ENCODE peak calls at places on chromosomes 5 and 9, in eight cellular contexts. One of them, this sample, is unnamed.

GRCh38 chr5:54517512-54518145 is at the start of gene SNX18:
- DNase-seq in NCI-H1105 treated with DMSO at 0.1 percent for 48 hours: peak; percentile 72
- DNase-seq in stimulated activated CD8-positive, alpha-beta memory T cell treated with anti-CD3 and anti-CD28 coated beads, Interleukin-4, amount 100 ng/mL, for 48 hours: peak; percentile 89
- DNase-seq in tibial nerve: peak; percentile 79
- DNase-seq in HuH-7.5: peak; percentile 69
- DNase-seq in ACHN: peak; percentile 88
- DNase-seq in stimulated activated CD4-positive, alpha-beta T cell treated with anti-CD3 and anti-CD28 coated beads, Interleukin-15, amount 100 ng/mL, for 24 hours: peak; percentile 92
- DNase-seq in ovary: peak; percentile 94
- DNase-seq in this sample: peak; percentile 82

GRCh38 chr5:120818128-120818527 is 354.0 kb downstream of the PRR16 start:
- DNase-seq in NCI-H1105 treated with DMSO at 0.1 percent for 48 hours: no peak
- DNase-seq in stimulated activated CD8-positive, alpha-beta memory T cell treated with anti-CD3 and anti-CD28 coated beads, Interleukin-4, amount 100 ng/mL, for 48 hours: no peak
- DNase-seq in tibial nerve: no peak
- DNase-seq in HuH-7.5: no peak
- DNase-seq in ACHN: no peak
- DNase-seq in stimulated activated CD4-positive, alpha-beta T cell treated with anti-CD3 and anti-CD28 coated beads, Interleukin-15, amount 100 ng/mL, for 24 hours: no peak
- DNase-seq in ovary: no peak
- DNase-seq in this sample: no peak

GRCh38 chr5:163248856-163249255 is 188.5 kb upstream of the CCNG1 start:
- DNase-seq in NCI-H1105 treated with DMSO at 0.1 percent for 48 hours: no peak
- DNase-seq in stimulated activated CD8-positive, alpha-beta memory T cell treated with anti-CD3 and anti-CD28 coated beads, Interleukin-4, amount 100 ng/mL, for 48 hours: no peak
- DNase-seq in tibial nerve: no peak
- DNase-seq in HuH-7.5: no peak
- DNase-seq in ACHN: no peak
- DNase-seq in stimulated activated CD4-positive, alpha-beta T cell treated with anti-CD3 and anti-CD28 coated beads, Interleukin-15, amount 100 ng/mL, for 24 hours: no peak
- DNase-seq in ovary: no peak
- DNase-seq in this sample: no peak

GRCh38 chr9:73847536-73847935 is 649.6 kb upstream of the RORB start:
- DNase-seq in NCI-H1105 treated with DMSO at 0.1 percent for 48 hours: no peak
- DNase-seq in stimulated activated CD8-positive, alpha-beta memory T cell treated with anti-CD3 and anti-CD28 coated beads, Interleukin-4, amount 100 ng/mL, for 48 hours: no peak
- DNase-seq in tibial nerve: no peak
- DNase-seq in HuH-7.5: no peak
- DNase-seq in ACHN: no peak
- DNase-seq in stimulated activated CD4-positive, alpha-beta T cell treated with anti-CD3 and anti-CD28 coated beads, Interleukin-15, amount 100 ng/mL, for 24 hours: no peak
- DNase-seq in ovary: no peak
- DNase-seq in this sample: no peak

GRCh38 chr9:13688990-13689600 is 409.6 kb upstream of the MPDZ start:
- DNase-seq in NCI-H1105 treated with DMSO at 0.1 percent for 48 hours: peak; percentile 10
- DNase-seq in stimulated activated CD8-positive, alpha-beta memory T cell treated with anti-CD3 and anti-CD28 coated beads, Interleukin-4, amount 100 ng/mL, for 48 hours: no peak
- DNase-seq in tibial nerve: no peak
- DNase-seq in HuH-7.5: no peak
- DNase-seq in ACHN: peak; percentile 36
- DNase-seq in stimulated activated CD4-positive, alpha-beta T cell treated with anti-CD3 and anti-CD28 coated beads, Interleukin-15, amount 100 ng/mL, for 24 hours: no peak
- DNase-seq in ovary: no peak
- DNase-seq in this sample: no peak

GRCh38 chr5:56951131-56951945 is 585 bp downstream of the MIER3 start:
- DNase-seq in NCI-H1105 treated with DMSO at 0.1 percent for 48 hours: peak; percentile 6
- DNase-seq in stimulated activated CD8-positive, alpha-beta memory T cell treated with anti-CD3 and anti-CD28 coated beads, Interleukin-4, amount 100 ng/mL, for 48 hours: peak; percentile 42
- DNase-seq in tibial nerve: no peak
- DNase-seq in HuH-7.5: peak; percentile 22
- DNase-seq in ACHN: peak; percentile 6
- DNase-seq in stimulated activated CD4-positive, alpha-beta T cell treated with anti-CD3 and anti-CD28 coated beads, Interleukin-15, amount 100 ng/mL, for 24 hours: peak; percentile 40
- DNase-seq in ovary: peak; percentile 62
- DNase-seq in this sample: peak; percentile 9

GRCh38 chr9:91405343-91406077 is 18.1 kb downstream of the NFIL3 start:
- DNase-seq in NCI-H1105 treated with DMSO at 0.1 percent for 48 hours: no peak
- DNase-seq in stimulated activated CD8-positive, alpha-beta memory T cell treated with anti-CD3 and anti-CD28 coated beads, Interleukin-4, amount 100 ng/mL, for 48 hours: no peak
- DNase-seq in tibial nerve: no peak
- DNase-seq in HuH-7.5: no peak
- DNase-seq in ACHN: no peak
- DNase-seq in stimulated activated CD4-positive, alpha-beta T cell treated with anti-CD3 and anti-CD28 coated beads, Interleukin-15, amount 100 ng/mL, for 24 hours: no peak
- DNase-seq in ovary: no peak
- DNase-seq in this sample: no peak

GRCh38 chr5:67318746-67319145 is 122.1 kb upstream of the CD180 start:
- DNase-seq in NCI-H1105 treated with DMSO at 0.1 percent for 48 hours: no peak
- DNase-seq in stimulated activated CD8-positive, alpha-beta memory T cell treated with anti-CD3 and anti-CD28 coated beads, Interleukin-4, amount 100 ng/mL, for 48 hours: no peak
- DNase-seq in tibial nerve: no peak
- DNase-seq in HuH-7.5: no peak
- DNase-seq in ACHN: no peak
- DNase-seq in stimulated activated CD4-positive, alpha-beta T cell treated with anti-CD3 and anti-CD28 coated beads, Interleukin-15, amount 100 ng/mL, for 24 hours: no peak
- DNase-seq in ovary: no peak
- DNase-seq in this sample: no peak

GRCh38 chr5:35247645-35248034 is 17.4 kb upstream of the PRLR start:
- DNase-seq in NCI-H1105 treated with DMSO at 0.1 percent for 48 hours: no peak
- DNase-seq in stimulated activated CD8-positive, alpha-beta memory T cell treated with anti-CD3 and anti-CD28 coated beads, Interleukin-4, amount 100 ng/mL, for 48 hours: no peak
- DNase-seq in tibial nerve: no peak
- DNase-seq in HuH-7.5: no peak
- DNase-seq in ACHN: no peak
- DNase-seq in stimulated activated CD4-positive, alpha-beta T cell treated with anti-CD3 and anti-CD28 coated beads, Interleukin-15, amount 100 ng/mL, for 24 hours: no peak
- DNase-seq in ovary: no peak
- DNase-seq in this sample: peak; percentile 12

GRCh38 chr5:132877938-132878337 is 4.5 kb downstream of the LEAP2 start:
- DNase-seq in NCI-H1105 treated with DMSO at 0.1 percent for 48 hours: peak; percentile 64
- DNase-seq in stimulated activated CD8-positive, alpha-beta memory T cell treated with anti-CD3 and anti-CD28 coated beads, Interleukin-4, amount 100 ng/mL, for 48 hours: no peak
- DNase-seq in tibial nerve: no peak
- DNase-seq in HuH-7.5: no peak
- DNase-seq in ACHN: no peak
- DNase-seq in stimulated activated CD4-positive, alpha-beta T cell treated with anti-CD3 and anti-CD28 coated beads, Interleukin-15, amount 100 ng/mL, for 24 hours: no peak
- DNase-seq in ovary: no peak
- DNase-seq in this sample: no peak

GRCh38 chr9:132663120-132663519 is 6.7 kb downstream of the DDX31 start:
- DNase-seq in NCI-H1105 treated with DMSO at 0.1 percent for 48 hours: no peak
- DNase-seq in stimulated activated CD8-positive, alpha-beta memory T cell treated with anti-CD3 and anti-CD28 coated beads, Interleukin-4, amount 100 ng/mL, for 48 hours: no peak
- DNase-seq in tibial nerve: no peak
- DNase-seq in HuH-7.5: no peak
- DNase-seq in ACHN: no peak
- DNase-seq in stimulated activated CD4-positive, alpha-beta T cell treated with anti-CD3 and anti-CD28 coated beads, Interleukin-15, amount 100 ng/mL, for 24 hours: no peak
- DNase-seq in ovary: no peak
- DNase-seq in this sample: no peak

GRCh38 chr9:79661926-79662552 is 90.3 kb downstream of the TLE4 start:
- DNase-seq in NCI-H1105 treated with DMSO at 0.1 percent for 48 hours: no peak
- DNase-seq in stimulated activated CD8-positive, alpha-beta memory T cell treated with anti-CD3 and anti-CD28 coated beads, Interleukin-4, amount 100 ng/mL, for 48 hours: no peak
- DNase-seq in tibial nerve: no peak
- DNase-seq in HuH-7.5: no peak
- DNase-seq in ACHN: no peak
- DNase-seq in stimulated activated CD4-positive, alpha-beta T cell treated with anti-CD3 and anti-CD28 coated beads, Interleukin-15, amount 100 ng/mL, for 24 hours: no peak
- DNase-seq in ovary: no peak
- DNase-seq in this sample: no peak

GRCh38 chr9:108565651-108566378 is 290.0 kb downstream of the ACTL7B start:
- DNase-seq in NCI-H1105 treated with DMSO at 0.1 percent for 48 hours: peak; percentile 84
- DNase-seq in stimulated activated CD8-positive, alpha-beta memory T cell treated with anti-CD3 and anti-CD28 coated beads, Interleukin-4, amount 100 ng/mL, for 48 hours: peak; percentile 25
- DNase-seq in tibial nerve: peak; percentile 30
- DNase-seq in HuH-7.5: peak; percentile 44
- DNase-seq in ACHN: peak; percentile 77
- DNase-seq in stimulated activated CD4-positive, alpha-beta T cell treated with anti-CD3 and anti-CD28 coated beads, Interleukin-15, amount 100 ng/mL, for 24 hours: peak; percentile 20
- DNase-seq in ovary: peak; percentile 43
- DNase-seq in this sample: peak; percentile 35

GRCh38 chr9:116632990-116633441 is 54.1 kb upstream of the TRIM32 start:
- DNase-seq in NCI-H1105 treated with DMSO at 0.1 percent for 48 hours: no peak
- DNase-seq in stimulated activated CD8-positive, alpha-beta memory T cell treated with anti-CD3 and anti-CD28 coated beads, Interleukin-4, amount 100 ng/mL, for 48 hours: no peak
- DNase-seq in tibial nerve: no peak
- DNase-seq in HuH-7.5: no peak
- DNase-seq in ACHN: no peak
- DNase-seq in stimulated activated CD4-positive, alpha-beta T cell treated with anti-CD3 and anti-CD28 coated beads, Interleukin-15, amount 100 ng/mL, for 24 hours: no peak
- DNase-seq in ovary: no peak
- DNase-seq in this sample: no peak

GRCh38 chr9:87662808-87663528 is 63.0 kb upstream of the CTSL start:
- DNase-seq in NCI-H1105 treated with DMSO at 0.1 percent for 48 hours: peak; percentile 46
- DNase-seq in stimulated activated CD8-positive, alpha-beta memory T cell treated with anti-CD3 and anti-CD28 coated beads, Interleukin-4, amount 100 ng/mL, for 48 hours: peak; percentile 91
- DNase-seq in tibial nerve: peak; percentile 68
- DNase-seq in HuH-7.5: peak; percentile 87
- DNase-seq in ACHN: peak; percentile 80
- DNase-seq in stimulated activated CD4-positive, alpha-beta T cell treated with anti-CD3 and anti-CD28 coated beads, Interleukin-15, amount 100 ng/mL, for 24 hours: peak; percentile 81
- DNase-seq in ovary: peak; percentile 84
- DNase-seq in this sample: peak; percentile 69

GRCh38 chr5:171724771-171725609 is 60.6 kb upstream of the SMIM23 start:
- DNase-seq in NCI-H1105 treated with DMSO at 0.1 percent for 48 hours: no peak
- DNase-seq in stimulated activated CD8-positive, alpha-beta memory T cell treated with anti-CD3 and anti-CD28 coated beads, Interleukin-4, amount 100 ng/mL, for 48 hours: no peak
- DNase-seq in tibial nerve: no peak
- DNase-seq in HuH-7.5: no peak
- DNase-seq in ACHN: no peak
- DNase-seq in stimulated activated CD4-positive, alpha-beta T cell treated with anti-CD3 and anti-CD28 coated beads, Interleukin-15, amount 100 ng/mL, for 24 hours: no peak
- DNase-seq in ovary: no peak
- DNase-seq in this sample: no peak

GRCh38 chr5:26893078-26893477 is 145.3 kb downstream of the CDH9 start:
- DNase-seq in NCI-H1105 treated with DMSO at 0.1 percent for 48 hours: no peak
- DNase-seq in stimulated activated CD8-positive, alpha-beta memory T cell treated with anti-CD3 and anti-CD28 coated beads, Interleukin-4, amount 100 ng/mL, for 48 hours: no peak
- DNase-seq in tibial nerve: no peak
- DNase-seq in HuH-7.5: no peak
- DNase-seq in ACHN: no peak
- DNase-seq in stimulated activated CD4-positive, alpha-beta T cell treated with anti-CD3 and anti-CD28 coated beads, Interleukin-15, amount 100 ng/mL, for 24 hours: no peak
- DNase-seq in ovary: no peak
- DNase-seq in this sample: no peak

GRCh38 chr5:72607381-72607780 is 100.2 kb upstream of the ZNF366 start:
- DNase-seq in NCI-H1105 treated with DMSO at 0.1 percent for 48 hours: no peak
- DNase-seq in stimulated activated CD8-positive, alpha-beta memory T cell treated with anti-CD3 and anti-CD28 coated beads, Interleukin-4, amount 100 ng/mL, for 48 hours: no peak
- DNase-seq in tibial nerve: no peak
- DNase-seq in HuH-7.5: no peak
- DNase-seq in ACHN: no peak
- DNase-seq in stimulated activated CD4-positive, alpha-beta T cell treated with anti-CD3 and anti-CD28 coated beads, Interleukin-15, amount 100 ng/mL, for 24 hours: no peak
- DNase-seq in ovary: no peak
- DNase-seq in this sample: no peak

GRCh38 chr9:91187965-91188344 is 173.8 kb downstream of the AUH start:
- DNase-seq in NCI-H1105 treated with DMSO at 0.1 percent for 48 hours: no peak
- DNase-seq in stimulated activated CD8-positive, alpha-beta memory T cell treated with anti-CD3 and anti-CD28 coated beads, Interleukin-4, amount 100 ng/mL, for 48 hours: no peak
- DNase-seq in tibial nerve: no peak
- DNase-seq in HuH-7.5: no peak
- DNase-seq in ACHN: no peak
- DNase-seq in stimulated activated CD4-positive, alpha-beta T cell treated with anti-CD3 and anti-CD28 coated beads, Interleukin-15, amount 100 ng/mL, for 24 hours: no peak
- DNase-seq in ovary: no peak
- DNase-seq in this sample: no peak

GRCh38 chr5:158463971-158464370 is 605.0 kb upstream of the CLINT1 start:
- DNase-seq in NCI-H1105 treated with DMSO at 0.1 percent for 48 hours: no peak
- DNase-seq in stimulated activated CD8-positive, alpha-beta memory T cell treated with anti-CD3 and anti-CD28 coated beads, Interleukin-4, amount 100 ng/mL, for 48 hours: peak; percentile 25
- DNase-seq in tibial nerve: peak; percentile 55
- DNase-seq in HuH-7.5: no peak
- DNase-seq in ACHN: no peak
- DNase-seq in stimulated activated CD4-positive, alpha-beta T cell treated with anti-CD3 and anti-CD28 coated beads, Interleukin-15, amount 100 ng/mL, for 24 hours: peak; percentile 47
- DNase-seq in ovary: no peak
- DNase-seq in this sample: no peak

GRCh38 chr5:149887622-149888183 is 56.9 kb downstream of the PDE6A start:
- DNase-seq in NCI-H1105 treated with DMSO at 0.1 percent for 48 hours: no peak
- DNase-seq in stimulated activated CD8-positive, alpha-beta memory T cell treated with anti-CD3 and anti-CD28 coated beads, Interleukin-4, amount 100 ng/mL, for 48 hours: no peak
- DNase-seq in tibial nerve: no peak
- DNase-seq in HuH-7.5: no peak
- DNase-seq in ACHN: peak; percentile 88
- DNase-seq in stimulated activated CD4-positive, alpha-beta T cell treated with anti-CD3 and anti-CD28 coated beads, Interleukin-15, amount 100 ng/mL, for 24 hours: no peak
- DNase-seq in ovary: peak; percentile 43
- DNase-seq in this sample: no peak

GRCh38 chr5:150035139-150035893 is 34.8 kb downstream of the HMGXB3 start:
- DNase-seq in NCI-H1105 treated with DMSO at 0.1 percent for 48 hours: no peak
- DNase-seq in stimulated activated CD8-positive, alpha-beta memory T cell treated with anti-CD3 and anti-CD28 coated beads, Interleukin-4, amount 100 ng/mL, for 48 hours: no peak
- DNase-seq in tibial nerve: no peak
- DNase-seq in HuH-7.5: no peak
- DNase-seq in ACHN: no peak
- DNase-seq in stimulated activated CD4-positive, alpha-beta T cell treated with anti-CD3 and anti-CD28 coated beads, Interleukin-15, amount 100 ng/mL, for 24 hours: no peak
- DNase-seq in ovary: no peak
- DNase-seq in this sample: no peak

GRCh38 chr9:17137576-17137975 is 2.7 kb downstream of the CNTLN start:
- DNase-seq in NCI-H1105 treated with DMSO at 0.1 percent for 48 hours: no peak
- DNase-seq in stimulated activated CD8-positive, alpha-beta memory T cell treated with anti-CD3 and anti-CD28 coated beads, Interleukin-4, amount 100 ng/mL, for 48 hours: no peak
- DNase-seq in tibial nerve: no peak
- DNase-seq in HuH-7.5: no peak
- DNase-seq in ACHN: no peak
- DNase-seq in stimulated activated CD4-positive, alpha-beta T cell treated with anti-CD3 and anti-CD28 coated beads, Interleukin-15, amount 100 ng/mL, for 24 hours: no peak
- DNase-seq in ovary: no peak
- DNase-seq in this sample: no peak

GRCh38 chr5:140546851-140547507 is 483 bp upstream of the EIF4EBP3 start:
- DNase-seq in NCI-H1105 treated with DMSO at 0.1 percent for 48 hours: no peak
- DNase-seq in stimulated activated CD8-positive, alpha-beta memory T cell treated with anti-CD3 and anti-CD28 coated beads, Interleukin-4, amount 100 ng/mL, for 48 hours: no peak
- DNase-seq in tibial nerve: no peak
- DNase-seq in HuH-7.5: no peak
- DNase-seq in ACHN: no peak
- DNase-seq in stimulated activated CD4-positive, alpha-beta T cell treated with anti-CD3 and anti-CD28 coated beads, Interleukin-15, amount 100 ng/mL, for 24 hours: no peak
- DNase-seq in ovary: peak; percentile 50
- DNase-seq in this sample: no peak

GRCh38 chr5:43997647-43998251 is 391.5 kb downstream of the FGF10 start:
- DNase-seq in NCI-H1105 treated with DMSO at 0.1 percent for 48 hours: no peak
- DNase-seq in stimulated activated CD8-positive, alpha-beta memory T cell treated with anti-CD3 and anti-CD28 coated beads, Interleukin-4, amount 100 ng/mL, for 48 hours: no peak
- DNase-seq in tibial nerve: no peak
- DNase-seq in HuH-7.5: peak; percentile 52
- DNase-seq in ACHN: no peak
- DNase-seq in stimulated activated CD4-positive, alpha-beta T cell treated with anti-CD3 and anti-CD28 coated beads, Interleukin-15, amount 100 ng/mL, for 24 hours: no peak
- DNase-seq in ovary: no peak
- DNase-seq in this sample: peak; percentile 14

GRCh38 chr9:137762414-137763061 is 115.0 kb upstream of the CACNA1B start:
- DNase-seq in NCI-H1105 treated with DMSO at 0.1 percent for 48 hours: no peak
- DNase-seq in stimulated activated CD8-positive, alpha-beta memory T cell treated with anti-CD3 and anti-CD28 coated beads, Interleukin-4, amount 100 ng/mL, for 48 hours: no peak
- DNase-seq in tibial nerve: no peak
- DNase-seq in HuH-7.5: no peak
- DNase-seq in ACHN: no peak
- DNase-seq in stimulated activated CD4-positive, alpha-beta T cell treated with anti-CD3 and anti-CD28 coated beads, Interleukin-15, amount 100 ng/mL, for 24 hours: no peak
- DNase-seq in ovary: no peak
- DNase-seq in this sample: no peak

GRCh38 chr5:14707811-14708210 is 43.3 kb downstream of the OTULIN start:
- DNase-seq in NCI-H1105 treated with DMSO at 0.1 percent for 48 hours: no peak
- DNase-seq in stimulated activated CD8-positive, alpha-beta memory T cell treated with anti-CD3 and anti-CD28 coated beads, Interleukin-4, amount 100 ng/mL, for 48 hours: no peak
- DNase-seq in tibial nerve: no peak
- DNase-seq in HuH-7.5: no peak
- DNase-seq in ACHN: no peak
- DNase-seq in stimulated activated CD4-positive, alpha-beta T cell treated with anti-CD3 and anti-CD28 coated beads, Interleukin-15, amount 100 ng/mL, for 24 hours: no peak
- DNase-seq in ovary: no peak
- DNase-seq in this sample: no peak

GRCh38 chr9:133702798-133703570 is 35.2 kb downstream of the SARDH start:
- DNase-seq in NCI-H1105 treated with DMSO at 0.1 percent for 48 hours: peak; percentile 60
- DNase-seq in stimulated activated CD8-positive, alpha-beta memory T cell treated with anti-CD3 and anti-CD28 coated beads, Interleukin-4, amount 100 ng/mL, for 48 hours: peak; percentile 42
- DNase-seq in tibial nerve: no peak
- DNase-seq in HuH-7.5: no peak
- DNase-seq in ACHN: no peak
- DNase-seq in stimulated activated CD4-positive, alpha-beta T cell treated with anti-CD3 and anti-CD28 coated beads, Interleukin-15, amount 100 ng/mL, for 24 hours: no peak
- DNase-seq in ovary: peak; percentile 58
- DNase-seq in this sample: no peak

GRCh38 chr5:91018185-91018584 is 364.9 kb downstream of the ARRDC3 start:
- DNase-seq in NCI-H1105 treated with DMSO at 0.1 percent for 48 hours: no peak
- DNase-seq in stimulated activated CD8-positive, alpha-beta memory T cell treated with anti-CD3 and anti-CD28 coated beads, Interleukin-4, amount 100 ng/mL, for 48 hours: no peak
- DNase-seq in tibial nerve: no peak
- DNase-seq in HuH-7.5: no peak
- DNase-seq in ACHN: no peak
- DNase-seq in stimulated activated CD4-positive, alpha-beta T cell treated with anti-CD3 and anti-CD28 coated beads, Interleukin-15, amount 100 ng/mL, for 24 hours: no peak
- DNase-seq in ovary: no peak
- DNase-seq in this sample: no peak

GRCh38 chr9:126853667-126854066 is 6.8 kb upstream of the ZBTB34 start:
- DNase-seq in NCI-H1105 treated with DMSO at 0.1 percent for 48 hours: no peak
- DNase-seq in stimulated activated CD8-positive, alpha-beta memory T cell treated with anti-CD3 and anti-CD28 coated beads, Interleukin-4, amount 100 ng/mL, for 48 hours: no peak
- DNase-seq in tibial nerve: no peak
- DNase-seq in HuH-7.5: no peak
- DNase-seq in ACHN: no peak
- DNase-seq in stimulated activated CD4-positive, alpha-beta T cell treated with anti-CD3 and anti-CD28 coated beads, Interleukin-15, amount 100 ng/mL, for 24 hours: no peak
- DNase-seq in ovary: no peak
- DNase-seq in this sample: no peak

GRCh38 chr9:128845186-128845931 is 15.8 kb upstream of the SPOUT1 start:
- DNase-seq in NCI-H1105 treated with DMSO at 0.1 percent for 48 hours: peak; percentile 91
- DNase-seq in stimulated activated CD8-positive, alpha-beta memory T cell treated with anti-CD3 and anti-CD28 coated beads, Interleukin-4, amount 100 ng/mL, for 48 hours: no peak
- DNase-seq in tibial nerve: no peak
- DNase-seq in HuH-7.5: peak; percentile 59
- DNase-seq in ACHN: no peak
- DNase-seq in stimulated activated CD4-positive, alpha-beta T cell treated with anti-CD3 and anti-CD28 coated beads, Interleukin-15, amount 100 ng/mL, for 24 hours: no peak
- DNase-seq in ovary: no peak
- DNase-seq in this sample: no peak

GRCh38 chr9:10548348-10548747 is 64.5 kb downstream of the PTPRD start:
- DNase-seq in NCI-H1105 treated with DMSO at 0.1 percent for 48 hours: no peak
- DNase-seq in stimulated activated CD8-positive, alpha-beta memory T cell treated with anti-CD3 and anti-CD28 coated beads, Interleukin-4, amount 100 ng/mL, for 48 hours: no peak
- DNase-seq in tibial nerve: no peak
- DNase-seq in HuH-7.5: no peak
- DNase-seq in ACHN: no peak
- DNase-seq in stimulated activated CD4-positive, alpha-beta T cell treated with anti-CD3 and anti-CD28 coated beads, Interleukin-15, amount 100 ng/mL, for 24 hours: no peak
- DNase-seq in ovary: no peak
- DNase-seq in this sample: no peak

GRCh38 chr5:138654281-138654867 is 79.2 kb upstream of the HSPA9 start:
- DNase-seq in NCI-H1105 treated with DMSO at 0.1 percent for 48 hours: no peak
- DNase-seq in stimulated activated CD8-positive, alpha-beta memory T cell treated with anti-CD3 and anti-CD28 coated beads, Interleukin-4, amount 100 ng/mL, for 48 hours: peak; percentile 82
- DNase-seq in tibial nerve: no peak
- DNase-seq in HuH-7.5: no peak
- DNase-seq in ACHN: no peak
- DNase-seq in stimulated activated CD4-positive, alpha-beta T cell treated with anti-CD3 and anti-CD28 coated beads, Interleukin-15, amount 100 ng/mL, for 24 hours: peak; percentile 85
- DNase-seq in ovary: no peak
- DNase-seq in this sample: peak; percentile 34

GRCh38 chr9:135673941-135674340 is 10.8 kb downstream of the LCN9 start:
- DNase-seq in NCI-H1105 treated with DMSO at 0.1 percent for 48 hours: no peak
- DNase-seq in stimulated activated CD8-positive, alpha-beta memory T cell treated with anti-CD3 and anti-CD28 coated beads, Interleukin-4, amount 100 ng/mL, for 48 hours: no peak
- DNase-seq in tibial nerve: no peak
- DNase-seq in HuH-7.5: no peak
- DNase-seq in ACHN: no peak
- DNase-seq in stimulated activated CD4-positive, alpha-beta T cell treated with anti-CD3 and anti-CD28 coated beads, Interleukin-15, amount 100 ng/mL, for 24 hours: no peak
- DNase-seq in ovary: no peak
- DNase-seq in this sample: no peak

This sample was measured in T1000.